ENCODE peak calls at places on chromosomes 3 and 15, in five cellular contexts. K, X, L, T and F are unnamed samples.

GRCh38 chr3:69569520-69569919 is 169.7 kb upstream of the MITF start:
- DNase-seq in K (no peak), X (no peak), L (no peak), T (no peak), F (no peak)

GRCh38 chr3:49388416-49388815 is 23.4 kb downstream of the RHOA start:
- DNase-seq in K (no peak), X (no peak), L (no peak), T (no peak), F (no peak)

GRCh38 chr3:192875971-192876565 is 41.6 kb downstream of the MB21D2 start:
- DNase-seq in K (peak; percentile 74), X (no peak), L (no peak), T (no peak), F (no peak)

GRCh38 chr3:41881233-41881821 is 80.6 kb downstream of the ULK4 start:
- DNase-seq in K (peak; percentile 23), X (no peak), L (peak; percentile 23), T (no peak), F (no peak)

GRCh38 chr15:76162784-76163428 is 103.1 kb downstream of the TMEM266 start:
- DNase-seq in K (no peak), X (no peak), L (no peak), T (no peak), F (no peak)

GRCh38 chr15:70586241-70586640 is 177.1 kb downstream of the UACA start:
- DNase-seq in K (no peak), X (no peak), L (no peak), T (no peak), F (no peak)

GRCh38 chr3:171173732-171174131 is 147.2 kb upstream of the SLC2A2 start:
- DNase-seq in K (no peak), X (no peak), L (no peak), T (no peak), F (no peak)

GRCh38 chr3:112004187-112004586 is 5.5 kb downstream of the TAGLN3 start:
- DNase-seq in K (no peak), X (no peak), L (no peak), T (no peak), F (no peak)

GRCh38 chr15:74318376-74319137 is 48.9 kb downstream of the CYP11A1 start:
- DNase-seq in K (no peak), X (no peak), L (no peak), T (no peak), F (no peak)

GRCh38 chr3:97927699-97928098 is 44.5 kb downstream of the RIOX2 start:
- DNase-seq in K (peak; percentile 35), X (no peak), L (no peak), T (no peak), F (no peak)

GRCh38 chr15:87916208-87916607 is 340.3 kb downstream of the NTRK3 start:
- DNase-seq in K (no peak), X (no peak), L (no peak), T (no peak), F (no peak)

GRCh38 chr15:53978248-53978906 is at the start of gene UNC13C:
- DNase-seq in K (peak; percentile 1), X (peak; percentile 73), L (no peak), T (no peak), F (no peak)

GRCh38 chr3:48661501-48662139 is 1.1 kb downstream of the CELSR3 start:
- DNase-seq in K (peak; percentile 52), X (peak; percentile 98), L (peak; percentile 88), T (no peak), F (no peak)

GRCh38 chr3:129226374-129226773 is 23.0 kb upstream of the COPG1 start:
- DNase-seq in K (no peak), X (no peak), L (peak; percentile 51), T (no peak), F (peak; percentile 57)

GRCh38 chr15:73991260-73991659 is 835 bp downstream of the STOML1 start:
- DNase-seq in K (no peak), X (no peak), L (no peak), T (no peak), F (no peak)

GRCh38 chr15:98727115-98728040 is 79.0 kb downstream of the IGF1R start:
- DNase-seq in K (peak; percentile 89), X (peak; percentile 73), L (no peak), T (no peak), F (peak; percentile 84)

GRCh38 chr3:12695916-12696315 is 32.0 kb upstream of the RAF1 start:
- DNase-seq in K (no peak), X (no peak), L (no peak), T (no peak), F (no peak)

GRCh38 chr3:161217496-161217895 is 3.6 kb upstream of the NMD3 start:
- DNase-seq in K (peak; percentile 63), X (no peak), L (no peak), T (no peak), F (peak; percentile 53)

GRCh38 chr15:84982301-84982920 is 755 bp downstream of the PDE8A start:
- DNase-seq in K (peak; percentile 70), X (no peak), L (peak; percentile 38), T (no peak), F (no peak)

GRCh38 chr15:33068007-33068441 is 126.5 kb downstream of the FMN1 start:
- DNase-seq in K (peak; percentile 66), X (no peak), L (no peak), T (no peak), F (no peak)

GRCh38 chr3:133934073-133934970 is 38.6 kb upstream of the RAB6B start:
- DNase-seq in K (no peak), X (peak; percentile 22), L (no peak), T (no peak), F (no peak)

GRCh38 chr15:88331291-88331690 is 74.8 kb upstream of the NTRK3 start:
- DNase-seq in K (peak; percentile 29), X (peak; percentile 96), L (peak; percentile 80), T (no peak), F (peak; percentile 72)

GRCh38 chr3:182597621-182598041 is 195.7 kb upstream of the ATP11B start:
- DNase-seq in K (no peak), X (no peak), L (no peak), T (no peak), F (no peak)

GRCh38 chr3:98725352-98725751 is 37.8 kb upstream of the ST3GAL6 start:
- DNase-seq in K (no peak), X (no peak), L (no peak), T (no peak), F (no peak)

GRCh38 chr3:69013256-69014021 is at the start of gene EOGT:
- DNase-seq in K (peak; percentile 75), X (peak; percentile 91), L (peak; percentile 78), T (peak; percentile 15), F (peak; percentile 61)

GRCh38 chr15:63583027-63583426 is 14.2 kb upstream of the FBXL22 start:
- DNase-seq in K (no peak), X (no peak), L (no peak), T (no peak), F (no peak)

GRCh38 chr15:73240864-73241499 is 127.8 kb downstream of the HCN4 start:
- DNase-seq in K (peak; percentile 59), X (peak; percentile 89), L (peak; percentile 61), T (peak; percentile 28), F (peak; percentile 61)

GRCh38 chr3:21668012-21668411 is 83.0 kb downstream of the ZNF385D start:
- DNase-seq in K (no peak), X (no peak), L (no peak), T (no peak), F (no peak)

GRCh38 chr3:174524203-174524602 is 334.9 kb upstream of the NAALADL2 start:
- DNase-seq in K (no peak), X (no peak), L (no peak), T (no peak), F (no peak)

GRCh38 chr3:14311722-14312121 is 90.7 kb upstream of the SLC6A6 start:
- DNase-seq in K (no peak), X (no peak), L (no peak), T (no peak), F (no peak)

GRCh38 chr3:139264375-139264774 is 79.4 kb upstream of the MRPS22 start:
- DNase-seq in K (no peak), X (peak; percentile 4), L (no peak), T (no peak), F (no peak)

GRCh38 chr3:64977308-64978100 is 289.7 kb upstream of the ADAMTS9 start:
- DNase-seq in K (no peak), X (no peak), L (no peak), T (no peak), F (no peak)

GRCh38 chr15:56281145-56281544 is 37.5 kb upstream of the RFX7 start:
- DNase-seq in K (no peak), X (no peak), L (no peak), T (no peak), F (no peak)

GRCh38 chr3:46389306-46389705 is 17.6 kb downstream of the CCR5AS start:
- DNase-seq in K (no peak), X (no peak), L (no peak), T (no peak), F (no peak)

GRCh38 chr3:52225452-52226228 is at the start of gene TLR9:
- DNase-seq in K (no peak), X (peak; percentile 45), L (no peak), T (peak; percentile 71), F (no peak)

GRCh38 chr15:72284781-72285180 is 12.4 kb upstream of the PARP6 start:
- DNase-seq in K (no peak), X (no peak), L (no peak), T (no peak), F (no peak)

DNA sequence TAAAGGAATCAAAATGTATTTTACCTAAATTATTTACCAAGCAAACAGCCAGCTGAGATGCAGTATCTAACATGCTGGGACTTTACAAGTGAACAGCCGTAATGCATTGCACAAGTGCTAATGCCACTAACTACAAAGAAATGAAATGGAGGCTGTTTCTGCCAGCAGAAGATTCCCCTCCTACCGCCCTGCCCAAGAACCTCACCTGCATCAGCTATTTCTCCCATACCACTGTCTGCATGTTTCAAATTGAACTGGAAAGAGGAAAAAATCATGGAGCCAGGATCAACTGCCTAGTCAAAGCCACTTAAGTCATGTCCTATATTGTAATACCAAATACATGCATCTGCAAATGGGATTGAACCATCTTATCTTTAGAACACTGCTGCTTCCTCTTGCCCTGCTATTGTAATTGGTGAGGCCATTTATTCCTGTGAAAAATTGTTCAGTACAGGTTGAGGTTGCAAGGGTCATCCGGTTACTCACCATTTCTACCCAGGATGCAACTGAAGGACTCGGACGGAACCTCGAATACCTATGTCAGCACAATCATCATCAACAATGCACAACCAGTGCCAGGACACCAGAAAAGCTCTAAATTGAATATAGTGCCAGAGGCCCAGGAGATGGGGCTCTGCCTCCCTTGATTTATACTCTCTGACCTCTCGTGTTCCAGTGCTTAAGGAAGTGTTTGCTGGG is 27.5 kb downstream of the ANXA2 start:
- DNase-seq in K (no peak), X (no peak), L (no peak), T (no peak), F (no peak)
- TF ChIP-seq ATF3 in K (no peak), X (no peak), L (no peak), T (no peak), F (no peak)

GRCh38 chr3:105504440-105504951 is 137.8 kb downstream of the ALCAM start:
- DNase-seq in K (no peak), X (no peak), L (no peak), T (no peak), F (no peak)
- H3K79me2 ChIP-seq in K (peaks cover 29% of the 10 kb centered on the region), X (peaks cover 11% of the 10 kb centered on the region), L (no peaks in the 10 kb centered on the region), T (no peaks in the 10 kb centered on the region), F (no peaks in the 10 kb centered on the region)

GRCh38 chr15:67133738-67134576 is 68.6 kb downstream of the SMAD3 start:
- DNase-seq in K (no peak), X (no peak), L (no peak), T (no peak), F (no peak)
- TF ChIP-seq ATF3 in K (no peak), X (no peak), L (no peak), T (no peak), F (no peak)

GRCh38 chr3:117444175-117444574 is 734.6 kb downstream of the TUSC7 start:
- DNase-seq in K (no peak), X (no peak), L (no peak), T (no peak), F (no peak)
- H3K79me2 ChIP-seq in K (no peaks in the 10 kb centered on the region), X (no peaks in the 10 kb centered on the region), L (no peaks in the 10 kb centered on the region), T (no peaks in the 10 kb centered on the region), F (no peaks in the 10 kb centered on the region)

GRCh38 chr3:159911011-159911663 is 77.5 kb upstream of the IL12A start:
- DNase-seq in K (no peak), X (no peak), L (no peak), T (no peak), F (no peak)
- TF ChIP-seq ATF3 in K (no peak), X (no peak), L (no peak), T (no peak), F (no peak)